ENCODE peak calls at places on chromosomes 4 and X, in ten cellular contexts. D is gastrocnemius medialis, Z is nephron progenitor cell, F is pancreas, S is IMR-90, M is lower lobe of right lung, L is fibroblast of lung, Q is BE2C, G is endothelial cell, I is H9. U is an unnamed sample.

GRCh38 chrX:137567474-137568232 is 1.7 kb downstream of the ZIC3 start:
- DNase-seq in M (no peak), I (peak; percentile 27), Q (no peak), G (no peak), Z (peak; percentile 40), F (peak; percentile 59), L (no peak), D (no peak), S (no peak), U (no peak)

GRCh38 chrX:72003811-72004750 is 93.4 kb downstream of the NHSL2 start:
- DNase-seq in Q (peak; percentile 72), S (no peak), Z (peak; percentile 47), D (no peak), L (no peak), M (no peak), F (no peak), G (peak; percentile 44), I (peak; percentile 81), U (no peak)

GRCh38 chrX:15739886-15740285 is 1.8 kb downstream of the CA5B start:
- DNase-seq in D (no peak), F (no peak), I (no peak), M (no peak), S (peak; percentile 16), Z (no peak), Q (no peak), G (no peak), L (peak; percentile 47), U (no peak)

GRCh38 chr4:125013891-125014290 is 300.9 kb upstream of the FAT4 start:
- DNase-seq in G (no peak), I (peak; percentile 30), Z (no peak), M (no peak), Q (no peak), D (no peak), F (no peak), L (no peak), S (peak; percentile 28), U (no peak)

GRCh38 chr4:176660561-176660960 is 132.2 kb downstream of the VEGFC start:
- DNase-seq in G (no peak), I (peak; percentile 32), Q (no peak), M (no peak), D (no peak), F (no peak), Z (no peak), S (no peak), L (no peak), U (no peak)

GRCh38 chrX:150573702-150574101 is 5.3 kb downstream of the MTM1 start:
- DNase-seq in M (no peak), D (no peak), Q (no peak), F (no peak), L (no peak), S (no peak), G (no peak), Z (no peak), I (no peak), U (no peak)

GRCh38 chr4:168560184-168560834 is 63.5 kb downstream of the PALLD start:
- DNase-seq in I (no peak), Z (peak; percentile 26), Q (no peak), L (peak; percentile 57), G (no peak), D (peak; percentile 8), M (no peak), F (no peak), S (peak; percentile 70), U (no peak)

GRCh38 chr4:6747690-6748068 is 31.7 kb downstream of the BLOC1S4 start:
- DNase-seq in M (peak; percentile 63), D (no peak), S (no peak), I (no peak), L (no peak), F (peak; percentile 55), G (no peak), Z (no peak), Q (no peak), U (no peak)

GRCh38 chrX:73262991-73263390 is 48.3 kb upstream of the NAP1L2 start:
- DNase-seq in D (no peak), I (no peak), F (no peak), M (no peak), S (no peak), Z (no peak), G (no peak), L (no peak), Q (no peak), U (no peak)

GRCh38 chr4:167025651-167026050 is 208.6 kb downstream of the SPOCK3 start:
- DNase-seq in F (no peak), I (no peak), S (no peak), L (no peak), G (no peak), D (no peak), M (no peak), Q (no peak), Z (no peak), U (no peak)

DNA sequence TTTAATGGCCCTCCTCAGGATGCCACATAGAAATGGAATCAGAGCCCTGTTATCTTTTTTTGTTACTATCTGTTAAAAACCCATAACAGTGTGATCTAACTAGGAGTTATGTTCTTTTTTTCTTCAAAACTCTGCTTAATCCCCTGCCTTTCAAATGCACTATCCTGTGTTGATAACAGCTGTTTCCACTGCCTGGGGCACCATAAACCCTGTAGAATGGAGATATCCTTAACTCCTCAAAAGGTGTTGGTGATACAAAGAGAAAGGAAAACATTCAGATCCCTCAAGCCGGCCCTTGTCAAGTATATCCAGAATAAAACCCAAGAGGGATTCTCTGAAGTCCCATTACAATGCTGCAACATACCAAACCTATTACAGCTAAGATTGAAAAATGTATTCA is 108.6 kb downstream of the ACTRT1 start:
- DNase-seq in I (no peak), S (no peak), D (no peak), L (no peak), F (no peak), G (no peak), Q (no peak), Z (no peak), M (no peak), U (no peak)
- TF ChIP-seq CTCF in I (no peak), S (no peak), D (no peak), L (no peak), F (no peak), G (no peak), Q (no peak), Z (no peak), M (no peak), U (no peak)

GRCh38 chrX:126137899-126138298 is 28.2 kb downstream of the DCAF12L2 start:
- DNase-seq in G (peak; percentile 6), I (no peak), Q (no peak), M (no peak), Z (no peak), D (no peak), L (no peak), F (no peak), S (no peak), U (no peak)
- TF ChIP-seq CTCF in G (no peak), I (peak; percentile 69), Q (no peak), M (no peak), Z (peak; percentile 12), D (no peak), L (no peak), F (no peak), S (no peak), U (no peak)

GRCh38 chr4:173357939-173358338 is 12.8 kb upstream of the SAP30 start:
- DNase-seq in S (no peak), G (no peak), I (no peak), D (no peak), M (no peak), F (no peak), L (no peak), Q (no peak), Z (no peak), U (no peak)

GRCh38 chr4:173362666-173363065 is 8.1 kb upstream of the SAP30 start:
- DNase-seq in Q (no peak), Z (no peak), G (no peak), I (no peak), L (no peak), D (no peak), S (no peak), M (no peak), F (no peak), U (no peak)

GRCh38 chr4:173365359-173365996 is 5.3 kb upstream of the SAP30 start:
- DNase-seq in Z (no peak), G (no peak), F (no peak), M (no peak), I (no peak), Q (no peak), S (no peak), D (no peak), L (no peak), U (no peak)

DNA sequence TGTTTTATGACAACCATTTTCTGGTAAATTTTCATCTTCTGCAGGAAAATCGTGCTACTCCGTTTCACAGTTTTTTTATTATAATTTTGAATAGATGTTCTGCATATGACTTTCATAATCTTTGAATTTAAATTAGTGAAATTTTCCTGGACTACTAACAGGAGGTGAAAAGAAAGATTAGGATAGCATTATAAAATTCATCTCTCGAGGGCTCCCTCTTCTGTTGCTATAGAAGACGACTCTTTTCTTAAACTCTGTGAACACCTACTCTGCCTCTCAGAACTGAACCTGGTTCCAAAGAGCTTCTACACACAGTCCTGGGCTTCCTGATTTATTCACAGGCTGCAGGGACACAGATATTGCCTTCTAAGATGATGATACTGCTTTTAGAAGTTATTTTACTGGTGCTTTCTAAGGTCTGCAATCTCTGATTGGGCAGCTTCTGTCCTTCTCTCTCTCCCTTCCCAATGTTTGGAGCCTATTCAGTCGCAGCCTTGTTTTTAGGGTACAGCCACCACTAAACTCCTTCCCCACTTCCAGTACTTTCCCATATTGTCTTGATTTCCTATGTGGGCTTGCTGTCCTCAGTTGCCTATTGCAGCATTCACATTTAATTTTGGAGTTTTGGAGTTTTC is 10.1 kb upstream of the SAP30 start:
- DNase-seq in G (no peak), F (no peak), L (peak; percentile 34), Z (no peak), M (no peak), D (no peak), Q (no peak), I (no peak), S (peak; percentile 25), U (no peak)
- TF ChIP-seq CTCF in G (no peak), F (no peak), L (peak; percentile 50), Z (peak; percentile 22), M (peak; percentile 6), D (no peak), Q (peak; percentile 48), I (peak; percentile 57), S (peak; percentile 42), U (no peak)

GRCh38 chr4:42656736-42656985 is 244 bp downstream of the ATP8A1 start:
- DNase-seq in F (no peak), L (no peak), Z (no peak), D (no peak), G (no peak), I (no peak), S (no peak), Q (no peak), M (no peak), U (peak; percentile 46)
- TF ChIP-seq CTCF in F (no peak), L (no peak), Z (no peak), D (no peak), G (no peak), I (no peak), S (no peak), Q (no peak), M (no peak), U (no peak)

GRCh38 chrX:10326578-10326977 is 169.8 kb downstream of the CLCN4 start:
- DNase-seq in L (peak; percentile 63), S (peak; percentile 43), M (no peak), Z (no peak), I (no peak), F (no peak), G (no peak), Q (peak; percentile 43), D (peak; percentile 3), U (no peak)
- TF ChIP-seq CTCF in L (peak; percentile 48), S (peak; percentile 46), M (no peak), Z (no peak), I (peak; percentile 23), F (no peak), G (no peak), Q (peak; percentile 71), D (peak; percentile 23), U (no peak)